ENCODE peak calls at places on chromosomes 6 and 20, in six cellular contexts. C, V, Y, M, G and N are unnamed samples.

GRCh38 chr6:9140181-9140580 is 704.8 kb upstream of the SLC35B3 start:
- DNase-seq in M (peak), V (no peak), C (no peak), G (peak), Y (no peak), N (no peak)

GRCh38 chr6:145732788-145733187 is 2.5 kb downstream of the EPM2A start:
- DNase-seq in Y (no peak), V (no peak), G (no peak), C (no peak), M (no peak), N (no peak)

GRCh38 chr20:17558154-17558940 is 11.5 kb upstream of the DSTN start:
- DNase-seq in Y (no peak), C (no peak), G (no peak), V (peak), M (peak), N (no peak)

GRCh38 chr6:88251261-88251660 is 85.1 kb upstream of the CNR1 start:
- DNase-seq in Y (no peak), M (no peak), V (no peak), G (no peak), C (no peak), N (no peak)

GRCh38 chr6:73382462-73383113 is 12.0 kb upstream of the DDX43 start:
- DNase-seq in C (no peak), G (no peak), V (no peak), Y (no peak), M (no peak), N (no peak)

GRCh38 chr6:116404706-116405105 is 34.0 kb downstream of the DSE start:
- DNase-seq in G (no peak), M (no peak), V (peak), C (no peak), Y (no peak), N (no peak)

GRCh38 chr6:46502486-46503119 is 11.4 kb upstream of the RCAN2 start:
- DNase-seq in V (no peak), M (no peak), Y (no peak), C (no peak), G (no peak), N (no peak)

GRCh38 chr6:136528477-136528876 is 21.7 kb downstream of the MAP7 start:
- DNase-seq in V (no peak), G (no peak), Y (no peak), C (no peak), M (no peak), N (no peak)

GRCh38 chr6:38154731-38155130 is 335.2 kb downstream of the ZFAND3 start:
- DNase-seq in M (no peak), C (no peak), V (no peak), G (no peak), Y (no peak), N (peak)

GRCh38 chr6:116170358-116171057 is 44.6 kb upstream of the COL10A1 start:
- DNase-seq in C (no peak), Y (no peak), V (no peak), M (no peak), G (no peak), N (no peak)

GRCh38 chr20:2559641-2560040 is 23.3 kb downstream of the TMC2 start:
- DNase-seq in Y (no peak), G (no peak), M (no peak), V (no peak), C (no peak), N (no peak)

GRCh38 chr6:145729887-145730286 is 5.4 kb downstream of the EPM2A start:
- DNase-seq in Y (no peak), G (no peak), V (no peak), M (no peak), C (no peak), N (no peak)

GRCh38 chr20:57006411-57007170 is 259.9 kb downstream of the BMP7 start:
- DNase-seq in M (no peak), Y (no peak), C (no peak), V (peak), G (no peak), N (no peak)

GRCh38 chr6:17871836-17872235 is 115.6 kb downstream of the KIF13A start:
- DNase-seq in V (peak), Y (no peak), M (no peak), C (no peak), G (no peak), N (no peak)

GRCh38 chr6:40461643-40462042 is 125.5 kb downstream of the LRFN2 start:
- DNase-seq in Y (no peak), G (no peak), M (no peak), C (no peak), V (no peak), N (no peak)

GRCh38 chr6:14276066-14276465 is 158.5 kb downstream of the CD83 start:
- DNase-seq in C (no peak), Y (no peak), M (no peak), V (no peak), G (no peak), N (no peak)

GRCh38 chr6:157381631-157382621 is 936 bp downstream of the ZDHHC14 start:
- DNase-seq in V (peak), M (peak), Y (peak), G (peak), C (no peak), N (peak)

GRCh38 chr20:48738399-48739304 is 89.1 kb downstream of the PREX1 start:
- DNase-seq in Y (peak), G (no peak), M (no peak), V (no peak), C (no peak), N (peak)

GRCh38 chr6:15246217-15247211 is 645 bp downstream of the JARID2 start:
- DNase-seq in M (no peak), G (no peak), V (no peak), Y (peak), C (no peak), N (no peak)

GRCh38 chr6:143536461-143536865 is 24.9 kb upstream of the FUCA2 start:
- DNase-seq in G (peak), V (peak), Y (no peak), M (peak), C (peak), N (peak)

GRCh38 chr6:29976588-29977424 is 34.5 kb downstream of the HLA-A start:
- DNase-seq in Y (peak), M (peak), V (peak), G (peak), C (no peak), N (peak)
- TF ChIP-seq CTCF in Y (peak), M (no peak), V (peak), G (peak), C (peak), N (peak)

GRCh38 chr6:130043344-130043743 is 25.0 kb downstream of the L3MBTL3 start:
- DNase-seq in Y (no peak), G (no peak), V (no peak), M (no peak), C (no peak), N (no peak)

GRCh38 chr6:130050230-130050629 is 31.8 kb downstream of the L3MBTL3 start:
- DNase-seq in V (peak), Y (no peak), C (no peak), G (no peak), M (no peak), N (no peak)

GRCh38 chr6:130046711-130047439 is 28.5 kb downstream of the L3MBTL3 start:
- DNase-seq in C (no peak), Y (no peak), V (peak), M (no peak), G (no peak), N (no peak)

GRCh38 chr6:130041594-130041993 is 23.2 kb downstream of the L3MBTL3 start:
- DNase-seq in V (no peak), C (no peak), Y (no peak), M (no peak), G (no peak), N (no peak)

DNA sequence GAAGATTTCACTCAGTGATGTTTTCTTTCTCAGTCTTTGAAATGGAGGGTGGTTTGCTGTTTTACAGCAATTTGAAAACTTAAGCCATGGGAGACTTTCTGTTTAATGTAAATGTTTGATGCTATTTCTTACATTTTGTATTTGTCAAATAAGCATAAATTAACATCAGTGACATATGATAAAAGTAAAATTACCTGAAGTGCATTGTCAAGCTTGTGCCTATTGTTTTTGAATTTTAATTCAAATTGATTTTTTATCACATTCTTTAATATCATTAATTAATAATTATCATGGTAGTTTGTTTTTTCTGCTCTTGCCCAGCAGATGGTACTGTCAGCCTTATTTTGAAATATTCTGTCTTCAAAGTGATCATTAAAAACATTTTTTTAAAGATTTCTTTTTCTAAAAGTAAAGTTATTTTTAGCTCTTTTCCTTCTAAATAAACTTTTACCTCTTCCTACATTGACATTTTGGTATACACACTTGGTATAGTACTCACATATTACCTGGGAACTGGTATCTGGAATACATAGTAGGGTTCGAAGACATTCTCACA is 29.1 kb downstream of the L3MBTL3 start:
- DNase-seq in Y (no peak), V (no peak), G (no peak), C (no peak), M (no peak), N (no peak)
- TF ChIP-seq CTCF in Y (peak), V (peak), G (no peak), C (no peak), M (no peak), N (no peak)

GRCh38 chr6:4258733-4259132 is 123.4 kb upstream of the ECI2 start:
- DNase-seq in V (no peak), M (no peak), Y (no peak), C (no peak), G (no peak), N (no peak)

GRCh38 chr6:4250645-4251044 is 115.3 kb upstream of the ECI2 start:
- DNase-seq in Y (no peak), G (no peak), C (no peak), M (no peak), V (no peak), N (no peak)

GRCh38 chr6:4256969-4257368 is 121.6 kb upstream of the ECI2 start:
- DNase-seq in V (no peak), G (no peak), Y (no peak), C (no peak), M (no peak), N (no peak)

GRCh38 chr6:4259391-4259790 is 124.0 kb upstream of the ECI2 start:
- DNase-seq in G (no peak), M (no peak), Y (no peak), V (no peak), C (no peak), N (no peak)

GRCh38 chr6:4253604-4254211 is 118.3 kb upstream of the ECI2 start:
- DNase-seq in Y (no peak), C (no peak), M (peak), G (no peak), V (peak), N (no peak)
- TF ChIP-seq CTCF in Y (no peak), C (peak), M (peak), G (no peak), V (peak), N (no peak)

GRCh38 chr6:26087284-26088115 is at the start of gene HFE:
- DNase-seq in V (peak), C (no peak), M (peak), Y (no peak), G (peak), N (peak)
- TF ChIP-seq CTCF in V (peak), C (peak), M (no peak), Y (peak), G (no peak), N (no peak)

DNA sequence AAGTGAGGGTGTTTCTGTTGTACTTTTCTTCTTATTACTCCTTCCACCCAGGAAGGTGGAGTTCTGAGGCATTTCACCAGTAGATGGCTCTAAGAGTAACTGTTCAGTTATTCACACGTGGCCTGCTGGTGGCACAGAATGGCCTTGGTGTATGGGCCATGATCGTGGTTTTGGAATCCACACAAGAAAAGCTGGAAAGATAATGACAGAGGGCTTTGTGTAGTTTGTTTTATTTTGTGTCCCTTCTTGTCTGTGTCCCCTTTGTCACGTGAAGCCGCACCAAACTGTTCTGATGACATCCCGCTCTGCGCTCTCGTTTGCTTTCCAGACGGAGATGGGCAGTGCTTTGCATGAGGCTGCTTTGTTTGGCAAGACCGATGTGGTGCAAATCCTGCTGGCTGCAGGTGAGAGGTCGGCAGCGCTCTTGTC is 93.4 kb downstream of the ANKS1A start:
- DNase-seq in V (peak), C (no peak), G (no peak), Y (no peak), M (no peak), N (peak)
- TF ChIP-seq CTCF in V (peak), C (peak), G (no peak), Y (peak), M (peak), N (peak)

GRCh38 chr20:36758276-36758675 is 12.4 kb upstream of the NDRG3 start:
- DNase-seq in M (no peak), V (no peak), C (no peak), Y (no peak), G (no peak), N (no peak)
- TF ChIP-seq CTCF in M (no peak), V (no peak), C (no peak), Y (no peak), G (no peak), N (no peak)

GRCh38 chr6:43175676-43176422 is 4.8 kb downstream of the SRF start:
- DNase-seq in G (no peak), M (no peak), V (peak), Y (no peak), C (no peak), N (no peak)

GRCh38 chr6:43172127-43173007 is 1.3 kb downstream of the SRF start:
- DNase-seq in M (peak), C (peak), Y (peak), G (peak), V (no peak), N (peak)

GRCh38 chr6:43173496-43174262 is 2.6 kb downstream of the SRF start:
- DNase-seq in M (no peak), G (no peak), Y (no peak), C (no peak), V (no peak), N (no peak)

GRCh38 chr6:43176423-43176786 is 5.3 kb downstream of the SRF start:
- DNase-seq in C (no peak), V (no peak), Y (no peak), G (no peak), M (no peak), N (no peak)

DNA sequence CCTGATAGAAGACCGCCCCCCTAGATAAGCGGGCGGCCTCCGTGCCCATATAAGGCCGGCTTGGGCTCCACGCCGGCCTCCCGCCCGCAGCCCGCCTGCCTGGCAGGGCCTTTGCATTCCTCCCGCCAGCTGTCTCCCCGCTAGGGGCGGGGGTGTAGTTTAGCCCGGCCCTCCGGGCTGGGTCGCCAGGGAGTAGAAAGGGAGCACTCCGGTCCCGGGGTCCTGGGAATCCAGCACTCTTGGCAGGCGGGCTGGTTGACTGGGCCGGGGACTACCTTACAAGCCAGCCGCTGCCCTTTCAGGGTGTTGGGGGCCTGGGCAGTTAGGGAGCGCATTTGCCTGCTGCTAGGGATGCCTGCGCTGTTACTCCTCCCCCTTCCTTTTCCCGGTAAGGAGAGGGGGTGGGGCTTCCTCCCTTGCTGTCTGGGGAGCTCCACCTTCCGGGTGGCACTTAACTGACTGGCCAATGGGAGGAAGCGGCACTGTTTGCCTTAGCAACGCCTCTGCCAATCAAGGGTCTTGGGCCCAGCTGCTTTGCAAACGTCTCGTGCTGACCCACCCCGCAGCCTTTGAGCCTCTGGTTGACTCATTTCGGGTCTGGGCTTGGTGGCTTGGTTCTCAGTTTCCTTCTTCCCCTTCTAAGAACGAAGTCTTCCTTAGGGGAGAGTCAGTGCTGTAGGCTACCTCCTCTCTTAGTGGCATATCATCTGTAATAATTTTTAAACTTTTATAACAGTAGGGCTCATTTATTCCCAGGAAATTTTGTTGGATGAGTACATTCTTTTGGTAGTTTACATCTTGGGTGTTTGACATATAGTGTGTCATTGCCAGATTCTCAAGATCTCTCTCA is 3.4 kb downstream of the SRF start:
- DNase-seq in Y (peak), C (peak), V (peak), G (peak), M (peak), N (peak)
- TF ChIP-seq CTCF in Y (no peak), C (peak), V (peak), G (peak), M (no peak), N (peak)

GRCh38 chr6:30513451-30513850 is 24.1 kb downstream of the HLA-E start:
- DNase-seq in G (no peak), C (no peak), V (no peak), M (no peak), Y (no peak), N (no peak)

GRCh38 chr6:30515106-30515505 is 25.8 kb downstream of the HLA-E start:
- DNase-seq in M (no peak), C (no peak), V (no peak), Y (no peak), G (no peak), N (no peak)

GRCh38 chr6:30520480-30520992 is 31.2 kb downstream of the HLA-E start:
- DNase-seq in V (no peak), M (no peak), G (no peak), Y (no peak), C (no peak), N (no peak)

GRCh38 chr6:30518505-30518850 is 29.2 kb downstream of the HLA-E start:
- DNase-seq in C (no peak), M (no peak), G (no peak), Y (no peak), V (no peak), N (no peak)

GRCh38 chr6:30515967-30516753 is 26.9 kb downstream of the HLA-E start:
- DNase-seq in G (peak), C (peak), M (peak), Y (peak), V (peak), N (peak)
- TF ChIP-seq CTCF in G (peak), C (no peak), M (no peak), Y (no peak), V (no peak), N (no peak)

GRCh38 chr6:147625946-147626345 is 117.5 kb downstream of the SAMD5 start:
- DNase-seq in G (no peak), C (no peak), Y (no peak), M (no peak), V (no peak), N (no peak)
- TF ChIP-seq CTCF in G (no peak), C (no peak), Y (no peak), M (no peak), V (no peak), N (no peak)